ENCODE peak calls at places on chromosome 6, in ten cellular contexts. N is stomach, C is Calu3, Y is esophagus squamous epithelium, B is osteocyte, K is transverse colon, O is HCT116, P is GM20000, H is heart right ventricle, W is psoas muscle. D is an unnamed sample.

GRCh38 chr6:155771822-155772221 is 316.2 kb upstream of the NOX3 start:
- DNase-seq in W (no peak), C (no peak), O (no peak), B (no peak), H (no peak), N (no peak), Y (no peak), K (no peak), P (no peak), D (no peak)

GRCh38 chr6:113944701-113945100 is 26.2 kb downstream of the HDAC2 start:
- DNase-seq in B (no peak), W (no peak), N (no peak), K (no peak), H (no peak), C (no peak), P (no peak), Y (no peak), O (no peak), D (no peak)

GRCh38 chr6:11054722-11055121 is 10.6 kb upstream of the ELOVL2 start:
- DNase-seq in H (no peak), Y (no peak), P (no peak), O (no peak), N (no peak), C (no peak), K (no peak), W (no peak), B (no peak), D (no peak)

GRCh38 chr6:7129784-7130569 is 22.2 kb downstream of the RREB1 start:
- DNase-seq in Y (no peak), C (no peak), P (no peak), N (no peak), O (no peak), B (no peak), H (no peak), K (peak), W (peak), D (peak)

GRCh38 chr6:96002576-96002910 is 13.2 kb upstream of the FUT9 start:
- DNase-seq in B (no peak), P (no peak), O (no peak), C (no peak), H (no peak), K (no peak), N (no peak), W (no peak), Y (no peak), D (no peak)

GRCh38 chr6:39153766-39154397 is 38.9 kb upstream of the SAYSD1 start:
- DNase-seq in B (no peak), C (no peak), P (no peak), H (no peak), O (no peak), N (no peak), Y (no peak), W (no peak), K (no peak), D (no peak)

GRCh38 chr6:62803094-62803493 is 408.2 kb upstream of the FKBP1C start:
- DNase-seq in K (no peak), Y (no peak), P (no peak), C (no peak), W (no peak), H (no peak), O (no peak), N (no peak), B (no peak), D (no peak)

GRCh38 chr6:167571550-167571949 is 246.7 kb downstream of the TTLL2 start:
- DNase-seq in P (no peak), K (no peak), H (no peak), Y (no peak), B (peak), C (no peak), N (no peak), W (no peak), O (no peak), D (no peak)

GRCh38 chr6:111604259-111605099 is 1.2 kb downstream of the TRAF3IP2 start:
- DNase-seq in K (peak), O (no peak), N (peak), Y (no peak), W (peak), H (peak), B (no peak), P (no peak), C (peak), D (no peak)
- TF ChIP-seq CTCF in K (no peak), O (no peak), N (no peak), Y (no peak), W (no peak), H (no peak), B (no peak), P (no peak), C (no peak), D (no peak)

DNA sequence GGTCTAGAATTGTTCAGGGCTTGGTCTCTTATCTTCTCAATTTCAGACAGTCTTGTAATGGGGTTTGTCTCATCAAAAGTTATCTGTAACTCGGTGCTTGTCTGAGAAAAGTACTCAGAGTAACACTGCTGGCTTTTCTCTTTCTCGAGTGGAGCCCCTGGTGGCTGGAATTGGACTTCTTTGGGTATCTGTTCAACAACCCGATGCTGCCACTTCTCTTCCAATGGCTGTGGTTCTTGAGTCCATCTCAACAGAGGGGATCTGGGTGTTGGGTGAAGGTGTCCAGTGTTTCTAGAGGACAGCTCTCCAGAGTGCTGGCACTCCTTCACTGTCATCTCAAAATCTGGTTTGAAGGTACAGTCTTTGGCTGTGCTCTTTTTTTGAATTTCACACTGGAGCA is 24.6 kb downstream of the DST start:
- DNase-seq in Y (no peak), C (no peak), N (no peak), W (no peak), H (no peak), B (no peak), P (no peak), O (no peak), K (no peak), D (no peak)
- TF ChIP-seq CTCF in Y (no peak), C (no peak), N (no peak), W (no peak), H (no peak), B (peak), P (no peak), O (no peak), K (no peak), D (peak)

GRCh38 chr6:2507638-2508037 is 243.1 kb downstream of the MYLK4 start:
- DNase-seq in H (no peak), N (no peak), P (no peak), O (no peak), K (no peak), Y (no peak), W (no peak), B (no peak), C (no peak), D (no peak)

GRCh38 chr6:2503816-2504494 is 246.8 kb downstream of the MYLK4 start:
- DNase-seq in K (no peak), H (no peak), O (no peak), C (no peak), Y (no peak), P (no peak), N (no peak), B (peak), W (no peak), D (no peak)

GRCh38 chr6:2507016-2507415 is 243.7 kb downstream of the MYLK4 start:
- DNase-seq in H (no peak), C (no peak), N (no peak), Y (no peak), P (no peak), B (no peak), O (no peak), K (no peak), W (no peak), D (no peak)

GRCh38 chr6:2504495-2505064 is 246.1 kb downstream of the MYLK4 start:
- DNase-seq in O (no peak), P (no peak), K (no peak), C (no peak), H (no peak), Y (no peak), N (no peak), B (no peak), W (no peak), D (no peak)

DNA sequence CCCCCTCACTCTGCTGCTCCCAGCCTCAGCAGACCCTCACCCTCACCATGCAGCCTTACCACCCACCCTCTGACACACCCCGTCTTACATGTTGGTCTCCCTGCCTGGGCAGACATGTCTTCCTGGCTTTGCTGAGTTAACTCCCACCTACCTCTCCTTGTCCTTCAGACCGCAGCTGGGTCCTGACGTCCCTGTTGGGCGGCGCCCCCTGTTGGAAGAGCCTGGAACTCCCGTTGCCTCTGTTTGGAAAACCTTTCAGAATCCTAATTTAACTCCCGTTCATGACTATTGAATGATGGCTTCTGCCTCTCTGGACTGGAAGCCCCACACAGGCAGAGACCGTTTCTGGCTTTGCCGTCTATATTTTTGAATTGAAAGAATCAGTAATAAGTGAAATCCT is 245.1 kb downstream of the MYLK4 start:
- DNase-seq in Y (no peak), W (no peak), C (no peak), K (no peak), B (peak), H (no peak), O (peak), P (no peak), N (no peak), D (no peak)
- TF ChIP-seq CTCF in Y (peak), W (no peak), C (no peak), K (peak), B (peak), H (no peak), O (peak), P (no peak), N (no peak), D (peak)

DNA sequence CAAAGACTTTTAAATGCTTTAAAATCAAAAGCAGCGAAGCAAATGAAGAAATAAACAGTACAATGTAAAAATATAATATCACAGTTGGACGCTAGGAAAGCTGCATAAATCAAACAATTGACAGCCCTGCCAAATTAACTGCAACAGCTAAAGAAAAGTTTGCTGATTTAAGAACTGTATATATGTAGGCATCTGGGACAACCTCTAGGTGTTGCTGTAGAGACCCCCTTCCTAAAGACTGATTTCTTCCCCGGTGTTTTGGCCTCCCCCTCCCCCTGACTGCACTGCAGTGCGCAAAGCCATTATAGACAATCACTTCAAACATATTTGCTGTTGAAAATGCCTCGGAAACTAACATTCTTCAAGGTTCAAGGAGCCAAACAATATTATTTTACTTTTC is 1.1 kb downstream of the ELOVL4 start:
- DNase-seq in N (no peak), Y (no peak), B (no peak), C (peak), P (peak), W (no peak), H (no peak), K (no peak), O (no peak), D (no peak)
- TF ChIP-seq CTCF in N (no peak), Y (peak), B (peak), C (peak), P (no peak), W (no peak), H (no peak), K (no peak), O (no peak), D (no peak)

DNA sequence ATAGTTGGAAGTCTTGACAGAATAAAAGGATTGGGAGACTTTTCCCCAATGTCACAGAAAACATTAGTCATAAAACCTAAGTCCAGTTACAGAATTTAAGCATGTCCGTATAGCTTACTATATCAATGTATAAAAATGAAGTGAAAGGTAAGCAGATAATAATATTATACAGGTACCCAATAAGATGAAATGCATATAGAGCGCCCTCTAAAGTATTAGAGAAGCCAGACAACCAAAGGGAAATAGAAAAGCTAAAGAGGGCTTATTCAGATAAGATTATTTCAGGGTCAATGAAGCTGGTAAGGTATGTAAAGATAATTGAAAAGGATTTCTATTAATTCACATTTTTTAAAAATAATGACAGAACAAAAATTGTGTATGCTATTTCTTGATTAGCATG is 947.7 kb upstream of the MAP3K7 start:
- DNase-seq in O (no peak), P (no peak), N (no peak), B (no peak), W (no peak), K (no peak), C (no peak), H (no peak), Y (no peak), D (no peak)
- TF ChIP-seq CTCF in O (no peak), P (no peak), N (no peak), B (peak), W (no peak), K (peak), C (no peak), H (no peak), Y (no peak), D (no peak)